ENCODE peak calls at places on chromosomes 6 and 20, in four cellular contexts. One of them, this sample, is unnamed. For H3K27me3, the result is how much of the 10 kb centered on the place peaks cover.

GRCh38 chr20:47679462-47679861 is 105.8 kb downstream of the SULF2 start:
- DNase-seq in fibroblast of lung: no peak
- DNase-seq in mesendoderm: no peak
- DNase-seq in colonic mucosa: no peak
- DNase-seq in this sample: no peak

GRCh38 chr6:130033999-130034814 is 15.8 kb downstream of the L3MBTL3 start:
- DNase-seq in fibroblast of lung: peak
- DNase-seq in mesendoderm: no peak
- DNase-seq in colonic mucosa: no peak
- DNase-seq in this sample: peak

GRCh38 chr6:153150767-153151440 is 19.8 kb upstream of the RGS17 start:
- DNase-seq in fibroblast of lung: no peak
- DNase-seq in mesendoderm: no peak
- DNase-seq in colonic mucosa: no peak
- DNase-seq in this sample: no peak

GRCh38 chr20:3716195-3716834 is 3.9 kb upstream of the SIGLEC1 start:
- DNase-seq in fibroblast of lung: peak
- DNase-seq in mesendoderm: peak
- DNase-seq in colonic mucosa: no peak
- DNase-seq in this sample: peak

GRCh38 chr6:37381579-37381978 is 27.8 kb downstream of the RNF8 start:
- DNase-seq in fibroblast of lung: peak
- DNase-seq in mesendoderm: peak
- DNase-seq in colonic mucosa: peak
- DNase-seq in this sample: peak

GRCh38 chr6:42239333-42239732 is 21.7 kb upstream of the MRPS10 start:
- DNase-seq in fibroblast of lung: no peak
- DNase-seq in mesendoderm: peak
- DNase-seq in colonic mucosa: no peak
- DNase-seq in this sample: no peak

GRCh38 chr6:11606287-11606686 is 68.7 kb downstream of the TMEM170B start:
- DNase-seq in fibroblast of lung: no peak
- DNase-seq in mesendoderm: no peak
- DNase-seq in colonic mucosa: no peak
- DNase-seq in this sample: no peak

GRCh38 chr20:55139173-55139765 is 663.9 kb downstream of the DOK5 start:
- DNase-seq in fibroblast of lung: no peak
- DNase-seq in mesendoderm: no peak
- DNase-seq in colonic mucosa: no peak
- DNase-seq in this sample: no peak

GRCh38 chr20:18705490-18705889 is 108.1 kb upstream of the SCP2D1 start:
- DNase-seq in fibroblast of lung: peak
- DNase-seq in mesendoderm: no peak
- DNase-seq in colonic mucosa: no peak
- DNase-seq in this sample: peak

GRCh38 chr6:106799008-106799952 is 169.9 kb downstream of the QRSL1 start:
- DNase-seq in fibroblast of lung: peak
- DNase-seq in mesendoderm: peak
- DNase-seq in colonic mucosa: peak
- DNase-seq in this sample: peak

GRCh38 chr20:672975-673604 is 2.5 kb downstream of the SCRT2 start:
- DNase-seq in fibroblast of lung: no peak
- DNase-seq in mesendoderm: peak
- DNase-seq in colonic mucosa: no peak
- DNase-seq in this sample: no peak

DNA sequence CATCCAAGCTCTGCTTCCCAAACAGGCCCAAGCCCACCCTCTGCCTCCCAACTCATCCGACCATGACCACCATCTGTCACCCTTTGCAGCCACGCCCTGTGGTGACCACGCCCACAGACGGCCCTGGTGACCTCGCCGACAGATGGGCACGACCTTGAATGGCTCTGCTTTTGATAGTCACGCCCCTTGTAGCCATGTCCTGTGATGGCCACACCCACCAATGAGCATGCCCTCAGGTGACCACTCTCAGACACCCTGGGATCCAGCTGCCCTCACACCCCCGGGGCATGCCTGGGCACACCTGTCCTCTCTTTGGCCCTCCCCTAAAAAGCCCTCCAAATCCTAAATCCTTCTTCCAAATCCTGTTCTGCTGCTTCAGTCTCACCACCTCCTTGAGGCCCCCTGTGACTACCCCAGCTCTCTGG is 51.0 kb downstream of the SSR1 start:
- DNase-seq in fibroblast of lung: no peak
- DNase-seq in mesendoderm: peak
- DNase-seq in colonic mucosa: peak
- DNase-seq in this sample: no peak
- H3K4me3 ChIP-seq in fibroblast of lung: no peak
- H3K4me3 ChIP-seq in mesendoderm: no peak
- H3K4me3 ChIP-seq in colonic mucosa: peak
- H3K4me3 ChIP-seq in this sample: peak

DNA sequence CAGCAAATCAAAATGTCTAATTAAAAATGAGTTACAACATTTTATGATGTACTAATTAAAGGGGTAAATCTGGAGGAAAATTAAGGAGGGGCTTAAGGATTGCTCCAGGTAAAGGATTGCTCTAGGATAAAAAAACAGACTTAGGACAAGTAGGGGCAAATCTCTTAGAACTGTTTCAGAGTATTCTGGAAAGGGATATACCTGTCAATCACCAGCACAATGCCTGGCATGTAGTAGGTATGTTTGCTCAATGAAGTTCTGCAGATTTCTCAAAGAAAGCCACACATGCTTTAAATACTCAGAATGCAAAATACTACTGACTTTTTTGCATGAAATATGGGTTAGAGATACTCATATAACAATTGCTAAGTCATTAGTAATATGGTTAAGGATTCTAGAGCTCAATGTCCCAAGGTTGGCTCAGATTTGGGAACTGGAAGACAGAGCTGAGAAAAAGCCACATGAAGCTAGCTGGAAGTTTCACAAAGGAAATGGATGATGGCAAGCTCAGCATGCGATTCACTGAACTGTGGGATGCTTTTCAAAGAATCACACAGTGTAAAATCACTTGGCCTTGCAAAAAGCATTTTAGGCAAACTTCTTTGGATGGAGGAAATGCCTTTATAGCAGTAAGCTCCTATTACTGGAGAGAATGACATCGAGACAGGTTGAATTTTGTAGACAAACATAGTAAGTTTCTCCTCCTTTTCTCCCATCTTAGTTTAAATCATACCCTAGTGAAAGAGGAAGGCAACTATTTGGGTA is 72.8 kb downstream of the MAP3K5 start:
- DNase-seq in fibroblast of lung: no peak
- DNase-seq in mesendoderm: no peak
- DNase-seq in colonic mucosa: no peak
- DNase-seq in this sample: peak
- H3K9ac ChIP-seq in fibroblast of lung: no peak
- H3K9ac ChIP-seq in mesendoderm: no peak
- H3K9ac ChIP-seq in colonic mucosa: no peak
- H3K9ac ChIP-seq in this sample: no peak

DNA sequence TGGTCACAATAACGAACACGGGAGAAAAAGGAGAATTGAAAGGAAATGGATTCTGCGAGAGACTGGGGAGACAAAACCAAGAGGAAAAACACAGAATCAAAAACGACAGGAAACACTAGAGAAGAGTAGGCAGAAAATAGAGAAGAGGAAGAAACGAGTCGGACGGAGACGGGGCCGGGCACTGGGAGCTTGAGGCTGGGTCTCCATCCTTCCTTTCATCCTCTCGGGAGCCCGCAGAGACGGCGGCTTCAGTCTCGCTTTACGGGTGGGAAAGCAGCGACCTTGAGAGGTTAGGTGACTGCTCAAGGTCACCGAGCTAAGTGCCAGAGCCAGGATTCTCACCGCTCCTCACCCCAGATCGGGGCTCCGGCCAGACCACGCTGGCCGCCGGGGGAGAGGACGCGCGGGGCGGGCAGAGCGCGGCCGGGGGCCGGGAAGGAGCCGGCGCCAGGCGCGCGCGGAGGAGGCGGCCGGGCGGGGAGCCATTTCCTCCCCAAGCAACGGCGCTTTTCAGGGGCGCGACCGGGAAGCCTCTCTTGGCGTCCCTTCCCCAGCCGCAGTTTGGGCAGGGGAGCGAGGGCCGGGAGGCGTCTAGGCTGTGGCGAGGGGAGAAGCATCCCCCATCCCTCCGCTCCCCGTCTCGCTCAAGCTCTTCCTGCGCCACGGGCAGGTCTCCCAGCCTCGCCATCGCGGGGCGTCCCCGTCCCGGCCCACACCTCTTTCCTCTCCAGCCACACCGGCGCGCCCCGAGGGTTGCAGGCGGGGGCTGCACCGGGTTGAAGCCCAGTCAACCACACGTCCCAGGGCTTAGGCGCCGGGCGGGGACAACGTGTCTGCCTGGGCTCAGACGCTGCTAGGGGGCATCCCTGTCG is 24.0 kb upstream of the MAP3K7 start:
- DNase-seq in fibroblast of lung: peak
- DNase-seq in mesendoderm: peak
- DNase-seq in colonic mucosa: no peak
- DNase-seq in this sample: peak
- H3K27me3 ChIP-seq in fibroblast of lung: under half
- H3K27me3 ChIP-seq in mesendoderm: under half
- H3K27me3 ChIP-seq in colonic mucosa: under half
- H3K27me3 ChIP-seq in this sample: half or more

DNA sequence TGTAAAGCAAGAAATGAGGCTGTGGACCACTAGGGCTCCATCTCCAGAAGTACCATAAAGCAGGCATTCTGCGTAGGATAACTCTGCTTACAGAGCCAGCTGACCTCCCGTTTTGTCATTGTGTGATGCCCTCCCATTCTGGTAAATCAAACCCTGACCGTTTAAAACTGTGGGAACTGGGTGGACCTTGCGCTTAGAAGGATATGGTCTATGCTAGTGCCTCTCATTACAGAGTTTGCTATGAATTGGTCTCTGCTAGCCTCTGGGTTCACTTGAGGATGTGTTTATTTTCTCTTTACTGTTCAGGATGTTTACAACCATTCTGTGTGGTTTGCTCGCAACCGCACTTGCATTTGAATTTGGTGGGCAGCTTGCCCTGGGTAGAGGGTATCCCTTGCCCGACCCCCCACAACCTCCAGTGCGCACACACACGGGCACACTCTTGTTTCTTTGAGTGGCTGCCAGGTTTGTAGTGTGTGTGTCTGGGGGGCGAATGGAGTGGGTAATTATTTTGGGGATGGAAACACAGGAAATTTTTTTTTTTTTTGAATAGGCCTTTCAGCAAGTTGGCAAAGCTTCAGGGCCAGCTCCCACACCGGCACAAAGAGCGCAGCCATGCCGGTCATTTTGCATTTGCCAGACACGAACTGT is 198.3 kb downstream of the JARID2 start:
- DNase-seq in fibroblast of lung: peak
- DNase-seq in mesendoderm: no peak
- DNase-seq in colonic mucosa: no peak
- DNase-seq in this sample: no peak
- H3K4me3 ChIP-seq in fibroblast of lung: no peak
- H3K4me3 ChIP-seq in mesendoderm: no peak
- H3K4me3 ChIP-seq in colonic mucosa: no peak
- H3K4me3 ChIP-seq in this sample: no peak

GRCh38 chr20:53706511-53707031 is 112.9 kb upstream of the ZNF217 start:
- DNase-seq in fibroblast of lung: peak
- DNase-seq in mesendoderm: no peak
- DNase-seq in colonic mucosa: no peak
- DNase-seq in this sample: peak
- H3K9ac ChIP-seq in fibroblast of lung: no peak
- H3K9ac ChIP-seq in mesendoderm: no peak
- H3K9ac ChIP-seq in colonic mucosa: no peak
- H3K9ac ChIP-seq in this sample: no peak

GRCh38 chr20:46034039-46034438 is 5.0 kb downstream of the SLC12A5 start:
- DNase-seq in fibroblast of lung: no peak
- DNase-seq in mesendoderm: no peak
- DNase-seq in colonic mucosa: no peak
- DNase-seq in this sample: no peak

GRCh38 chr20:46035713-46036112 is 6.7 kb downstream of the SLC12A5 start:
- DNase-seq in fibroblast of lung: no peak
- DNase-seq in mesendoderm: no peak
- DNase-seq in colonic mucosa: no peak
- DNase-seq in this sample: no peak

GRCh38 chr20:46037036-46037435 is 8.0 kb downstream of the SLC12A5 start:
- DNase-seq in fibroblast of lung: no peak
- DNase-seq in mesendoderm: no peak
- DNase-seq in colonic mucosa: no peak
- DNase-seq in this sample: no peak

GRCh38 chr20:46036370-46036769 is 7.4 kb downstream of the SLC12A5 start:
- DNase-seq in fibroblast of lung: no peak
- DNase-seq in mesendoderm: no peak
- DNase-seq in colonic mucosa: no peak
- DNase-seq in this sample: no peak

GRCh38 chr20:46035253-46035652 is 6.2 kb downstream of the SLC12A5 start:
- DNase-seq in fibroblast of lung: no peak
- DNase-seq in mesendoderm: no peak
- DNase-seq in colonic mucosa: no peak
- DNase-seq in this sample: no peak
- H3K27me3 ChIP-seq in fibroblast of lung: under half
- H3K27me3 ChIP-seq in mesendoderm: under half
- H3K27me3 ChIP-seq in colonic mucosa: under half
- H3K27me3 ChIP-seq in this sample: under half

GRCh38 chr20:49985617-49986016 is 2.8 kb downstream of the SNAI1 start:
- DNase-seq in fibroblast of lung: no peak
- DNase-seq in mesendoderm: no peak
- DNase-seq in colonic mucosa: no peak
- DNase-seq in this sample: no peak

GRCh38 chr20:49983848-49984408 is 1.1 kb downstream of the SNAI1 start:
- DNase-seq in fibroblast of lung: peak
- DNase-seq in mesendoderm: peak
- DNase-seq in colonic mucosa: no peak
- DNase-seq in this sample: peak

GRCh38 chr20:49986049-49986448 is 3.3 kb downstream of the SNAI1 start:
- DNase-seq in fibroblast of lung: no peak
- DNase-seq in mesendoderm: no peak
- DNase-seq in colonic mucosa: no peak
- DNase-seq in this sample: peak

GRCh38 chr20:49984426-49985153 is 1.8 kb downstream of the SNAI1 start:
- DNase-seq in fibroblast of lung: no peak
- DNase-seq in mesendoderm: peak
- DNase-seq in colonic mucosa: no peak
- DNase-seq in this sample: peak

DNA sequence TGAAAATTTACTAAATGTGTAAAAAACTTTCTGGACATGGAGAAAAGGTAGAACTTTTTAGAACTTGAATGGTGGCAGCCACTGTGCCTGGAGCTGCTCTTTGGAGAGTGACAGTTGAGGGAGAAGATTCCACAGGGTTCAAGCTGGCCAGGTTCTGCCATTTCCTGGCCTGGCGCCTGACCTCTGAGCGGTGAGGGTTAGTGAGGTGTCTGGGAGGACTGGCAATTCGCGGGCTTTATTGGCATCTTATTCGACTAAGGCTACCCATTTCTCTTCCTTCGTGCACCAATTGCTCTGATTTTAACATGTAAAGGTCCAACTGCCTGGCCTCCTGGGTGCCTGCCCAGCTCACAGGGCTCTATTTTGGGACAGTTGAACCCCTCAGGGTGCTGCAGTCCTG is 2.4 kb downstream of the SNAI1 start:
- DNase-seq in fibroblast of lung: no peak
- DNase-seq in mesendoderm: no peak
- DNase-seq in colonic mucosa: no peak
- DNase-seq in this sample: peak
- H3K4me3 ChIP-seq in fibroblast of lung: peak
- H3K4me3 ChIP-seq in mesendoderm: peak
- H3K4me3 ChIP-seq in colonic mucosa: no peak
- H3K4me3 ChIP-seq in this sample: peak

GRCh38 chr6:54874349-54875048 is 27.9 kb downstream of the FAM83B start:
- DNase-seq in fibroblast of lung: no peak
- DNase-seq in mesendoderm: no peak
- DNase-seq in colonic mucosa: no peak
- DNase-seq in this sample: no peak
- H3K9ac ChIP-seq in fibroblast of lung: no peak
- H3K9ac ChIP-seq in mesendoderm: no peak
- H3K9ac ChIP-seq in colonic mucosa: no peak
- H3K9ac ChIP-seq in this sample: no peak

GRCh38 chr20:34023937-34024732 is 30.4 kb downstream of the RALY start:
- DNase-seq in fibroblast of lung: no peak
- DNase-seq in mesendoderm: no peak
- DNase-seq in colonic mucosa: no peak
- DNase-seq in this sample: no peak
- H3K27me3 ChIP-seq in fibroblast of lung: under half
- H3K27me3 ChIP-seq in mesendoderm: under half
- H3K27me3 ChIP-seq in colonic mucosa: under half
- H3K27me3 ChIP-seq in this sample: under half

This sample was measured in GM23248.